ENCODE peak calls at places on chromosomes 16 and 17, in five cellular contexts. One of them, this sample, is unnamed.

GRCh38 chr16:872436-873242 is 72.1 kb upstream of the GNG13 start:
- DNase-seq in islet precursor cell: no peak
- DNase-seq in AML-193: no peak
- DNase-seq in heart right ventricle: peak; percentile 2
- DNase-seq in Caki2: no peak
- DNase-seq in this sample: no peak

GRCh38 chr16:4344659-4345438 is 6.3 kb downstream of the PAM16 start:
- DNase-seq in heart right ventricle: no peak
- DNase-seq in islet precursor cell: no peak
- DNase-seq in Caki2: no peak
- DNase-seq in AML-193: no peak
- DNase-seq in this sample: no peak

GRCh38 chr16:75820672-75821071 is 94.4 kb upstream of the CPHXL start:
- DNase-seq in heart right ventricle: no peak
- DNase-seq in Caki2: peak; percentile 21
- DNase-seq in islet precursor cell: peak; percentile 80
- DNase-seq in AML-193: no peak
- DNase-seq in this sample: no peak

GRCh38 chr16:85833540-85833914 is 34.0 kb downstream of the COX4I1 start:
- DNase-seq in islet precursor cell: no peak
- DNase-seq in Caki2: no peak
- DNase-seq in heart right ventricle: no peak
- DNase-seq in AML-193: no peak
- DNase-seq in this sample: no peak

GRCh38 chr17:80315517-80316182 is 55.0 kb downstream of the RNF213 start:
- DNase-seq in Caki2: no peak
- DNase-seq in islet precursor cell: no peak
- DNase-seq in AML-193: no peak
- DNase-seq in heart right ventricle: no peak
- DNase-seq in this sample: no peak

GRCh38 chr17:73867056-73867455 is 222.8 kb upstream of the SDK2 start:
- DNase-seq in islet precursor cell: no peak
- DNase-seq in Caki2: no peak
- DNase-seq in AML-193: no peak
- DNase-seq in heart right ventricle: no peak
- DNase-seq in this sample: no peak

GRCh38 chr16:1107141-1107540 is 11.1 kb upstream of the C1QTNF8 start:
- DNase-seq in Caki2: no peak
- DNase-seq in AML-193: no peak
- DNase-seq in islet precursor cell: no peak
- DNase-seq in heart right ventricle: no peak
- DNase-seq in this sample: no peak

GRCh38 chr17:40499551-40500189 is 1.8 kb downstream of the TNS4 start:
- DNase-seq in islet precursor cell: peak; percentile 95
- DNase-seq in Caki2: peak; percentile 62
- DNase-seq in AML-193: no peak
- DNase-seq in heart right ventricle: peak; percentile 90
- DNase-seq in this sample: no peak

GRCh38 chr17:69414408-69415274 is at the start of gene MAP2K6:
- DNase-seq in AML-193: peak; percentile 25
- DNase-seq in Caki2: peak; percentile 72
- DNase-seq in heart right ventricle: peak; percentile 82
- DNase-seq in islet precursor cell: peak; percentile 92
- DNase-seq in this sample: peak; percentile 80

GRCh38 chr16:86498661-86499493 is 11.4 kb upstream of the FOXF1 start:
- DNase-seq in heart right ventricle: no peak
- DNase-seq in islet precursor cell: no peak
- DNase-seq in Caki2: no peak
- DNase-seq in AML-193: no peak
- DNase-seq in this sample: no peak

GRCh38 chr17:10217916-10218315 is 19.5 kb upstream of the GAS7 start:
- DNase-seq in Caki2: no peak
- DNase-seq in islet precursor cell: no peak
- DNase-seq in heart right ventricle: no peak
- DNase-seq in AML-193: no peak
- DNase-seq in this sample: no peak

GRCh38 chr17:78223765-78224164 is 7.7 kb upstream of the TMEM235 start:
- DNase-seq in Caki2: no peak
- DNase-seq in islet precursor cell: no peak
- DNase-seq in AML-193: no peak
- DNase-seq in heart right ventricle: no peak
- DNase-seq in this sample: no peak

GRCh38 chr16:46908540-46909372 is 24.6 kb downstream of the GPT2 start:
- DNase-seq in Caki2: peak; percentile 21
- DNase-seq in heart right ventricle: no peak
- DNase-seq in islet precursor cell: peak; percentile 80
- DNase-seq in AML-193: peak; percentile 38
- DNase-seq in this sample: peak; percentile 51

GRCh38 chr17:7712111-7712771 is 5.3 kb upstream of the DNAH2 start:
- DNase-seq in islet precursor cell: peak; percentile 74
- DNase-seq in Caki2: no peak
- DNase-seq in AML-193: no peak
- DNase-seq in heart right ventricle: no peak
- DNase-seq in this sample: no peak

GRCh38 chr16:80846275-80847013 is 42.0 kb upstream of the CDYL2 start:
- DNase-seq in heart right ventricle: no peak
- DNase-seq in Caki2: no peak
- DNase-seq in AML-193: no peak
- DNase-seq in islet precursor cell: no peak
- DNase-seq in this sample: no peak

GRCh38 chr17:56978441-56979090 is 635 bp downstream of the SCPEP1 start:
- DNase-seq in AML-193: no peak
- DNase-seq in Caki2: no peak
- DNase-seq in heart right ventricle: no peak
- DNase-seq in islet precursor cell: peak; percentile 62
- DNase-seq in this sample: no peak

GRCh38 chr17:80843741-80844156 is 147.9 kb upstream of the CHMP6 start:
- DNase-seq in heart right ventricle: no peak
- DNase-seq in AML-193: no peak
- DNase-seq in Caki2: no peak
- DNase-seq in islet precursor cell: no peak
- DNase-seq in this sample: no peak

GRCh38 chr17:78341559-78342437 is 18.1 kb downstream of the SOCS3 start:
- DNase-seq in Caki2: peak; percentile 52
- DNase-seq in AML-193: no peak
- DNase-seq in heart right ventricle: peak; percentile 86
- DNase-seq in islet precursor cell: peak; percentile 93
- DNase-seq in this sample: no peak

GRCh38 chr16:66275795-66276428 is 90.6 kb upstream of the CDH5 start:
- DNase-seq in heart right ventricle: no peak
- DNase-seq in AML-193: peak; percentile 16
- DNase-seq in islet precursor cell: peak; percentile 93
- DNase-seq in Caki2: peak; percentile 46
- DNase-seq in this sample: no peak

GRCh38 chr17:58344047-58344790 is 7.8 kb downstream of the SUPT4H1 start:
- DNase-seq in islet precursor cell: peak; percentile 52
- DNase-seq in Caki2: peak; percentile 43
- DNase-seq in AML-193: peak; percentile 99
- DNase-seq in heart right ventricle: no peak
- DNase-seq in this sample: peak; percentile 88

GRCh38 chr16:30764086-30764485 is 2.0 kb downstream of the RNF40 start:
- DNase-seq in heart right ventricle: no peak
- DNase-seq in AML-193: no peak
- DNase-seq in islet precursor cell: no peak
- DNase-seq in Caki2: no peak
- DNase-seq in this sample: no peak

GRCh38 chr17:44935116-44935515 is 12.5 kb downstream of the KIF18B start:
- DNase-seq in heart right ventricle: no peak
- DNase-seq in AML-193: no peak
- DNase-seq in islet precursor cell: no peak
- DNase-seq in Caki2: no peak
- DNase-seq in this sample: no peak

GRCh38 chr16:380837-381787 is 666 bp downstream of the PGAP6 start:
- DNase-seq in Caki2: no peak
- DNase-seq in islet precursor cell: no peak
- DNase-seq in AML-193: no peak
- DNase-seq in heart right ventricle: peak; percentile 54
- DNase-seq in this sample: no peak

GRCh38 chr16:4868573-4868972 is 21.3 kb downstream of the UBN1 start:
- DNase-seq in Caki2: no peak
- DNase-seq in islet precursor cell: no peak
- DNase-seq in AML-193: no peak
- DNase-seq in heart right ventricle: no peak
- DNase-seq in this sample: no peak

GRCh38 chr17:33436321-33436720 is 143.2 kb upstream of the ASIC2 start:
- DNase-seq in heart right ventricle: no peak
- DNase-seq in islet precursor cell: peak; percentile 97
- DNase-seq in AML-193: no peak
- DNase-seq in Caki2: peak; percentile 20
- DNase-seq in this sample: no peak

GRCh38 chr17:45093444-45094110 is 32.5 kb downstream of the NMT1 start:
- DNase-seq in islet precursor cell: no peak
- DNase-seq in Caki2: no peak
- DNase-seq in AML-193: no peak
- DNase-seq in heart right ventricle: no peak
- DNase-seq in this sample: no peak

GRCh38 chr16:13945734-13946490 is 26.0 kb downstream of the ERCC4 start:
- DNase-seq in Caki2: no peak
- DNase-seq in AML-193: no peak
- DNase-seq in heart right ventricle: no peak
- DNase-seq in islet precursor cell: no peak
- DNase-seq in this sample: no peak

GRCh38 chr17:65301184-65301583 is 164.0 kb downstream of the RGS9 start:
- DNase-seq in AML-193: no peak
- DNase-seq in Caki2: no peak
- DNase-seq in heart right ventricle: no peak
- DNase-seq in islet precursor cell: no peak
- DNase-seq in this sample: no peak

GRCh38 chr16:57314161-57314785 is 29.8 kb upstream of the PLLP start:
- DNase-seq in islet precursor cell: peak; percentile 42
- DNase-seq in Caki2: no peak
- DNase-seq in heart right ventricle: no peak
- DNase-seq in AML-193: no peak
- DNase-seq in this sample: no peak

GRCh38 chr16:84357191-84357651 is 11.1 kb upstream of the ATP2C2 start:
- DNase-seq in heart right ventricle: no peak
- DNase-seq in Caki2: peak; percentile 49
- DNase-seq in islet precursor cell: peak; percentile 71
- DNase-seq in AML-193: peak; percentile 85
- DNase-seq in this sample: no peak

GRCh38 chr16:28538733-28539596 is at the start of gene NUPR1:
- DNase-seq in islet precursor cell: peak; percentile 69
- DNase-seq in Caki2: peak; percentile 75
- DNase-seq in AML-193: no peak
- DNase-seq in heart right ventricle: peak; percentile 88
- DNase-seq in this sample: no peak

GRCh38 chr16:30092373-30093010 is 768 bp upstream of the TBX6 start:
- DNase-seq in AML-193: peak; percentile 98
- DNase-seq in Caki2: peak; percentile 81
- DNase-seq in islet precursor cell: peak; percentile 93
- DNase-seq in heart right ventricle: peak; percentile 82
- DNase-seq in this sample: peak; percentile 69

GRCh38 chr17:1413281-1413791 is 13.3 kb upstream of the YWHAE start:
- DNase-seq in heart right ventricle: peak; percentile 68
- DNase-seq in islet precursor cell: no peak
- DNase-seq in AML-193: no peak
- DNase-seq in Caki2: peak; percentile 90
- DNase-seq in this sample: no peak

GRCh38 chr16:87790278-87791023 is 24.7 kb upstream of the KLHDC4 start:
- DNase-seq in AML-193: no peak
- DNase-seq in Caki2: peak; percentile 95
- DNase-seq in islet precursor cell: peak; percentile 89
- DNase-seq in heart right ventricle: peak; percentile 46
- DNase-seq in this sample: no peak

GRCh38 chr16:65546353-65546791 is 424.5 kb upstream of the CDH11 start:
- DNase-seq in AML-193: no peak
- DNase-seq in heart right ventricle: no peak
- DNase-seq in islet precursor cell: peak; percentile 78
- DNase-seq in Caki2: no peak
- DNase-seq in this sample: no peak